ENCODE peak calls at places on chromosomes 11 and 22, in seven cellular contexts. X is adrenal gland, Q is Peyer's patch, V is A549, G is IMR-90, U is right lobe of liver, N is stomach. O is an unnamed sample.

GRCh38 chr11:132792341-132793140 is 739.8 kb downstream of the OPCML start:
- DNase-seq in X (no peak), Q (no peak), V (no peak), G (no peak), U (no peak), N (no peak), O (no peak)

GRCh38 chr22:28750471-28750881 is 8.6 kb downstream of the HSCB start:
- DNase-seq in X (no peak), Q (no peak), V (no peak), G (peak), U (no peak), N (no peak), O (no peak)

GRCh38 chr11:551131-551530 is 9.4 kb downstream of the LMNTD2 start:
- DNase-seq in X (no peak), Q (no peak), V (no peak), G (no peak), U (no peak), N (no peak), O (no peak)

GRCh38 chr11:3644817-3645235 is at the start of gene ART1:
- DNase-seq in X (no peak), Q (no peak), V (peak), G (no peak), U (no peak), N (no peak), O (no peak)

GRCh38 chr11:26134481-26135355 is 197.2 kb upstream of the ANO3 start:
- DNase-seq in X (no peak), Q (no peak), V (peak), G (peak), U (no peak), N (no peak), O (no peak)

GRCh38 chr11:126341760-126342161 is 13.7 kb upstream of the ST3GAL4 start:
- DNase-seq in X (no peak), Q (no peak), V (no peak), G (peak), U (no peak), N (no peak), O (no peak)

GRCh38 chr22:36737776-36738175 is 34.2 kb upstream of the CACNG2 start:
- DNase-seq in X (peak), Q (no peak), V (no peak), G (no peak), U (peak), N (peak), O (peak)

GRCh38 chr22:27295605-27296004 is 506.0 kb downstream of the MN1 start:
- DNase-seq in X (no peak), Q (no peak), V (no peak), G (no peak), U (no peak), N (no peak), O (no peak)

GRCh38 chr22:40862013-40862412 is at the start of gene DNAJB7:
- DNase-seq in X (no peak), Q (no peak), V (no peak), G (no peak), U (no peak), N (no peak), O (no peak)

GRCh38 chr11:2426826-2427521 is 17.3 kb downstream of the TRPM5 start:
- DNase-seq in X (no peak), Q (no peak), V (no peak), G (no peak), U (no peak), N (peak), O (peak)

GRCh38 chr22:44804327-44804726 is 52.0 kb downstream of the ARHGAP8 start:
- DNase-seq in X (no peak), Q (no peak), V (no peak), G (no peak), U (no peak), N (no peak), O (no peak)

GRCh38 chr22:33757041-33757440 is 163.2 kb downstream of the LARGE1 start:
- DNase-seq in X (no peak), Q (no peak), V (no peak), G (no peak), U (no peak), N (no peak), O (no peak)

GRCh38 chr11:21174781-21175180 is 505.4 kb downstream of the NELL1 start:
- DNase-seq in X (no peak), Q (no peak), V (no peak), G (no peak), U (no peak), N (no peak), O (no peak)

GRCh38 chr11:69251639-69252493 is 42.1 kb upstream of the MYEOV start:
- DNase-seq in X (no peak), Q (no peak), V (no peak), G (no peak), U (no peak), N (peak), O (no peak)

GRCh38 chr11:31022080-31022479 is 347.5 kb downstream of the DCDC1 start:
- DNase-seq in X (no peak), Q (no peak), V (no peak), G (no peak), U (no peak), N (no peak), O (no peak)

GRCh38 chr11:69131644-69132300 is 24.0 kb upstream of the SMIM38 start:
- DNase-seq in X (peak), Q (no peak), V (peak), G (peak), U (peak), N (peak), O (peak)

GRCh38 chr11:62400760-62401159 is 18.1 kb upstream of the SCGB1A1 start:
- DNase-seq in X (no peak), Q (no peak), V (no peak), G (peak), U (no peak), N (peak), O (peak)

GRCh38 chr11:46288451-46288850 is 11.0 kb downstream of the CREB3L1 start:
- DNase-seq in X (no peak), Q (no peak), V (no peak), G (no peak), U (no peak), N (no peak), O (no peak)

GRCh38 chr11:762421-763072 is 14.7 kb downstream of the GATD1 start:
- DNase-seq in X (peak), Q (no peak), V (peak), G (peak), U (peak), N (peak), O (peak)

GRCh38 chr11:81874627-81875026 is 859.0 kb downstream of the FAM181B start:
- DNase-seq in X (no peak), Q (no peak), V (no peak), G (no peak), U (no peak), N (no peak), O (no peak)

GRCh38 chr11:65776710-65777141 is 4.0 kb downstream of the AP5B1 start:
- DNase-seq in X (peak), Q (no peak), V (no peak), G (no peak), U (peak), N (peak), O (no peak)

GRCh38 chr11:67265633-67266423 is 445 bp upstream of the GRK2 start:
- DNase-seq in X (peak), Q (peak), V (peak), G (peak), U (peak), N (peak), O (peak)

GRCh38 chr11:132475046-132475445 is 1057.3 kb downstream of the OPCML start:
- DNase-seq in X (no peak), Q (no peak), V (no peak), G (no peak), U (no peak), N (no peak), O (no peak)

GRCh38 chr11:129992161-129992944 is 10.3 kb downstream of the PRDM10 start:
- DNase-seq in X (no peak), Q (peak), V (peak), G (peak), U (peak), N (peak), O (peak)

GRCh38 chr11:862028-862703 is 19.5 kb downstream of the TSPAN4 start:
- DNase-seq in X (no peak), Q (no peak), V (no peak), G (no peak), U (no peak), N (peak), O (peak)

GRCh38 chr11:66966351-66966750 is 8.2 kb upstream of the PC start:
- DNase-seq in X (no peak), Q (no peak), V (no peak), G (no peak), U (no peak), N (no peak), O (no peak)

GRCh38 chr11:104120493-104121200 is 43.3 kb downstream of the PDGFD start:
- DNase-seq in X (no peak), Q (no peak), V (peak), G (no peak), U (no peak), N (no peak), O (no peak)

GRCh38 chr11:119474682-119475596 is 52.0 kb upstream of the THY1 start:
- DNase-seq in X (peak), Q (peak), V (peak), G (peak), U (peak), N (peak), O (peak)

GRCh38 chr11:127470485-127470884 is 469.9 kb upstream of the KIRREL3 start:
- DNase-seq in X (no peak), Q (no peak), V (peak), G (no peak), U (no peak), N (no peak), O (peak)

GRCh38 chr22:49322231-49322630 is 505.4 kb downstream of the BRD1 start:
- DNase-seq in X (no peak), Q (no peak), V (no peak), G (no peak), U (no peak), N (peak), O (no peak)

GRCh38 chr22:35186492-35186891 is 70.8 kb upstream of the HMGXB4 start:
- DNase-seq in X (no peak), Q (no peak), V (no peak), G (no peak), U (no peak), N (no peak), O (no peak)

GRCh38 chr11:118892515-118892914 is 8.8 kb downstream of the CXCR5 start:
- DNase-seq in X (no peak), Q (peak), V (no peak), G (no peak), U (no peak), N (no peak), O (peak)

GRCh38 chr11:74185285-74185684 is 14.2 kb downstream of the PPME1 start:
- DNase-seq in X (no peak), Q (no peak), V (no peak), G (no peak), U (no peak), N (no peak), O (no peak)

GRCh38 chr11:74182635-74183034 is 11.5 kb downstream of the PPME1 start:
- DNase-seq in X (no peak), Q (no peak), V (no peak), G (peak), U (no peak), N (no peak), O (no peak)

GRCh38 chr11:74175923-74176322 is 4.8 kb downstream of the PPME1 start:
- DNase-seq in X (no peak), Q (no peak), V (no peak), G (no peak), U (no peak), N (no peak), O (no peak)

GRCh38 chr11:74179234-74180126 is 8.4 kb downstream of the PPME1 start:
- DNase-seq in X (no peak), Q (no peak), V (no peak), G (peak), U (no peak), N (no peak), O (no peak)
- TF ChIP-seq POLR2A in X (no peak), Q (no peak), V (no peak), G (no peak), U (no peak), N (no peak), O (no peak)

DNA sequence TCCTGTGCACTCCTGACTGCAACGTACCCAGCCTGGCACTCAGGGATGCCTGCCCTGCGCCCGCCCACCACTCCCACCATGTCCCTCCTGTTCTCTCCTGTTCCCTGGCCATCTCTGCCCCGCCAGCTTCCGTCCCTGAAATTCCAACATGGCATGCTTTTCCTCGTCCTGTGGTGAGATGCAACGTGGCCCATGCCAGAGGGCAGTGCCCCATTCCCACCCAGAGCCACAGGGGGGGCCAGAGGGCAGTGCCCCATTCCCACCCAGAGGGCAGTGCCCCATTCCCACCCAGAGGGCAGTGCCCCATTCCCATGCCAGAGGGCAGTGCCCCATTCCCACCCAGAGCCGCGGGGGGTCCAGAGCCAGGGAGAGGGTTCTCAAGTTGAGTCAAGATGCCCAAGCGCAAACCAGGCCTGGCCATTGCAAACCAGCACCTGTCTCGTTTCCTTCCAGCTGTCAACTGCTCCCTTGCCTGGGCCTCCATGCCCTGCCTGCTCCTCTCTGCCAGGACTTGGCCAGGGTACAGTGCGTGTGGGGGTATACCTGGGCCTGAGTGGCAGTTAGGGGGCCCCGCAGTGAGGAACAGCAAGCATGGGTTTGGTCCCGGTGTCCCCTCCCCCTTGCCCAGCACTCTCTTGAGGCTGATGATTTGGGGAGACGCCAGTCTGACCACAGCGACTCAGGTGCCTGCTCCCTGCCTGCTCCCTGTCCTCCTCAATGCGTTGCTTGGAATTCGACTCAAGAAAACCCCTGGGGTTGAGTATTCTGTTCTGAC is 14.6 kb downstream of the B3GAT1 start:
- DNase-seq in X (no peak), Q (no peak), V (no peak), G (no peak), U (no peak), N (no peak), O (no peak)
- H3K4me3 ChIP-seq in X (no peak), Q (no peak), V (no peak), G (no peak), U (no peak), N (no peak), O (no peak)

GRCh38 chr11:6214530-6214929 is 9.2 kb downstream of the C11orf42 start:
- DNase-seq in X (no peak), Q (no peak), V (no peak), G (no peak), U (no peak), N (no peak), O (no peak)

GRCh38 chr11:6223854-6224253 is 10.6 kb downstream of the FHIP1B start:
- DNase-seq in X (no peak), Q (no peak), V (no peak), G (no peak), U (no peak), N (no peak), O (no peak)

GRCh38 chr11:6217722-6218121 is 12.4 kb downstream of the C11orf42 start:
- DNase-seq in X (no peak), Q (no peak), V (no peak), G (no peak), U (no peak), N (no peak), O (no peak)

GRCh38 chr11:6216501-6216900 is 11.1 kb downstream of the C11orf42 start:
- DNase-seq in X (no peak), Q (no peak), V (no peak), G (no peak), U (no peak), N (no peak), O (no peak)

DNA sequence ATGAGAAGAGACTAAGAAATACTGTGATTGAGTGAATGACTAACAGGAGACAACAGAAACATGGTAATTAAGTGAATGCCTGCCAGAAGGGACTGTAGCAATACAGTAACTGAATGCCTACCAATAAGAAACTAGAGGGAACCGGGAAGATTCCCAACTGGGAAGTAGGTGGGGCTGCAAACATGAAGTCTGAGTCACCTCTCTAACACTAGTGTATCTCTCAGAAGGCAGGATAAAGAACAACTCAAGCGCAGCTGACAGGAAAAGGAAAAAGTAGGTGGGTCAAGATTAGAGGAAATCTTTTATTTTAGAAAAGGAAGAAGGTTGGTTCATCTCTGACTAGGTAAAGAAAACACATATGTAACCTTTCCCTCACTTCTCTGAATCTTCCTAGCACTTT is 14.0 kb downstream of the C11orf42 start:
- DNase-seq in X (peak), Q (no peak), V (peak), G (peak), U (no peak), N (no peak), O (peak)
- H3K27ac ChIP-seq in X (no peak), Q (no peak), V (no peak), G (no peak), U (no peak), N (peak), O (no peak)

DNA sequence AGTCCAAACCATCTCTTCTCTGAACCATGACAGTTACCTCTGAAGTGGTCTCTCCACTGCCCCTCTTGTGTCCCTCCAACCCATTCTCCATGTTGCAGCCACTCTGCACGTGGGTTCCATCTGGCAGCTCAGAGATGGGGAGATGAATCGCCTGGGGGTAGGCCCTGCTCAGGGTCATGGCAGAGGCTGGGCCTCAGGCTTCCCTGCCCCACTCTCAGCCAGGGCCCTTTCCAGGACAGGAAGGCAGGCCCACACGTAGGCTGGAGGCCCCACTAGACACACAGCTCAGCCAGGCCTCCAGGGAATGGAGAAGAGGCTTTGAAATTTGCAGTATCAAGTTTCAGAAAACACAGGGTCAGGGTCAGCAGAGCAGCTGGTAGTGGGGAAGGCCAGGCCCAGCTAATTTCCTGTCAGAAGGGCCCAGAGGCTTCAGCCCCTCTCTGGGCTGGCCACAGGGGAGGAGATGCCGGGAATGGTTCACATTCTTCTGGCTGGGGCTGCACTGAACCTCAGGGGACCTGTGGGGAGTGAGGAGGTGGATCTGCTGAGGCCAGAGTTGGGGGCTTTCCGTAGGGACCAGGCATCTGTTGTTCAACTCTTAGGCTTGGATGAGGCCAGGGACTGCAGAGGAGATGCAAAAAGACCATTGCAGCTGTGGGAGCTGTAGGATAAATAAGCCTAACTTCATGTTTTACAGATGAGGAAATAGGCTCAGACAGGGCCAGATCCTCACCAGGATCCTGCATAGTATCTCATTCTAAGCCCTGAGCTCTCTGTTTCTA is 101.6 kb downstream of the SWAP70 start:
- DNase-seq in X (no peak), Q (no peak), V (no peak), G (peak), U (no peak), N (no peak), O (no peak)
- TF ChIP-seq POLR2A in X (no peak), Q (no peak), V (no peak), G (no peak), U (no peak), N (no peak), O (no peak)